ENCODE peak calls at places on chromosomes 2 and 18, in nine cellular contexts. R, L, S, T, A, G, Y, Z and V are unnamed samples.

GRCh38 chr2:173922760-173923159 is 42.4 kb downstream of the SP3 start:
- DNase-seq in Y (no peak), G (no peak), T (no peak), Z (no peak), S (no peak), L (no peak), R (no peak), A (no peak), V (no peak)

GRCh38 chr2:127985026-127985734 is 42.7 kb downstream of the SAP130 start:
- DNase-seq in Y (no peak), S (no peak), Z (no peak), L (no peak), R (no peak), G (no peak), T (no peak), A (no peak), V (no peak)

GRCh38 chr2:144455979-144456378 is 63.9 kb downstream of the ZEB2 start:
- DNase-seq in Z (no peak), S (no peak), L (no peak), A (no peak), R (no peak), T (no peak), Y (no peak), G (no peak), V (no peak)

GRCh38 chr2:203799905-203800304 is 67.7 kb upstream of the CTLA4 start:
- DNase-seq in S (no peak), A (no peak), G (no peak), T (no peak), L (no peak), Z (no peak), Y (no peak), R (no peak), V (no peak)

GRCh38 chr2:144165599-144166250 is 354.2 kb downstream of the ZEB2 start:
- DNase-seq in A (no peak), L (no peak), Y (no peak), G (no peak), S (no peak), R (no peak), T (no peak), Z (no peak), V (no peak)

GRCh38 chr2:122390406-122390805 is 635.0 kb downstream of the TSN start:
- DNase-seq in A (peak), S (no peak), G (peak), Z (no peak), Y (no peak), R (no peak), T (no peak), L (no peak), V (no peak)

GRCh38 chr18:26133652-26134051 is at the start of gene PSMA8:
- DNase-seq in G (no peak), A (no peak), Z (no peak), Y (no peak), T (peak), R (no peak), S (no peak), L (peak), V (peak)

GRCh38 chr18:22336406-22336805 is 81.3 kb downstream of the CTAGE1 start:
- DNase-seq in Y (no peak), G (no peak), Z (no peak), L (no peak), S (no peak), R (no peak), T (no peak), A (no peak), V (no peak)

GRCh38 chr2:231360881-231361294 is 34.6 kb upstream of the B3GNT7 start:
- DNase-seq in T (no peak), R (no peak), S (no peak), Z (no peak), A (no peak), G (no peak), L (no peak), Y (no peak), V (peak)

GRCh38 chr2:144514731-144515424 is 5.0 kb downstream of the ZEB2 start:
- DNase-seq in T (no peak), G (no peak), L (no peak), S (no peak), Z (no peak), A (peak), R (no peak), Y (no peak), V (no peak)

GRCh38 chr2:180705122-180705521 is 275.3 kb upstream of the UBE2E3 start:
- DNase-seq in G (no peak), Z (no peak), R (no peak), A (no peak), T (no peak), S (no peak), L (no peak), Y (no peak), V (no peak)

GRCh38 chr18:68438983-68439382 is 275.9 kb downstream of the TMX3 start:
- DNase-seq in Z (peak), A (no peak), Y (no peak), T (no peak), L (no peak), R (no peak), S (no peak), G (no peak), V (no peak)

GRCh38 chr18:69898241-69898861 is 49.3 kb downstream of the CD226 start:
- DNase-seq in L (peak), Z (no peak), A (no peak), Y (no peak), R (no peak), G (no peak), S (no peak), T (no peak), V (no peak)

GRCh38 chr2:187942876-187943275 is 348.8 kb upstream of the GULP1 start:
- DNase-seq in Z (no peak), L (no peak), R (no peak), A (no peak), S (no peak), Y (no peak), G (no peak), T (no peak), V (no peak)

GRCh38 chr2:147456729-147457128 is 388.1 kb upstream of the ACVR2A start:
- DNase-seq in L (no peak), G (no peak), A (no peak), S (no peak), Y (no peak), R (no peak), Z (no peak), T (no peak), V (no peak)

GRCh38 chr2:38116762-38117161 is 40.8 kb upstream of the CYP1B1 start:
- DNase-seq in Y (no peak), L (no peak), Z (no peak), S (no peak), T (no peak), G (no peak), A (no peak), R (no peak), V (no peak)

GRCh38 chr2:171707752-171708151 is 20.5 kb downstream of the DYNC1I2 start:
- DNase-seq in T (no peak), L (no peak), Z (no peak), A (no peak), S (no peak), R (no peak), Y (no peak), G (no peak), V (no peak)

GRCh38 chr18:79366177-79367094 is 29.3 kb upstream of the NFATC1 start:
- DNase-seq in L (peak), G (no peak), S (no peak), R (no peak), A (no peak), Z (peak), Y (no peak), T (no peak), V (no peak)

GRCh38 chr18:72458256-72458655 is 85.9 kb downstream of the CBLN2 start:
- DNase-seq in L (no peak), Y (no peak), Z (no peak), T (no peak), G (no peak), R (no peak), A (no peak), S (no peak), V (no peak)

GRCh38 chr18:3715223-3716080 is 265.5 kb downstream of the TGIF1 start:
- DNase-seq in Z (no peak), A (no peak), R (no peak), L (no peak), Y (peak), S (no peak), T (no peak), G (no peak), V (no peak)

GRCh38 chr2:12064153-12064552 is 317.7 kb downstream of the LPIN1 start:
- DNase-seq in A (no peak), Y (no peak), G (no peak), R (no peak), T (no peak), L (no peak), Z (no peak), S (no peak), V (no peak)

GRCh38 chr2:203002054-203002821 is 12.4 kb upstream of the NBEAL1 start:
- DNase-seq in T (no peak), G (peak), Y (no peak), A (no peak), L (no peak), R (no peak), Z (no peak), S (no peak), V (no peak)

GRCh38 chr18:37218022-37218590 is 347.5 kb downstream of the CELF4 start:
- DNase-seq in R (no peak), A (no peak), G (no peak), T (no peak), L (no peak), S (no peak), Z (no peak), Y (no peak), V (no peak)

GRCh38 chr2:168060956-168061750 is 186.2 kb downstream of the STK39 start:
- DNase-seq in Z (peak), T (no peak), S (no peak), L (no peak), Y (no peak), G (no peak), R (no peak), A (peak), V (no peak)

GRCh38 chr2:35410431-35411061 is 945.0 kb upstream of the CRIM1 start:
- DNase-seq in G (peak), S (peak), Y (no peak), L (peak), Z (peak), A (peak), T (no peak), R (peak), V (peak)

GRCh38 chr18:58044370-58045264 is 591 bp downstream of the NEDD4L start:
- DNase-seq in Y (peak), L (peak), A (no peak), R (peak), G (peak), T (peak), Z (peak), S (peak), V (peak)

GRCh38 chr2:221458588-221458987 is 113.5 kb downstream of the EPHA4 start:
- DNase-seq in R (no peak), A (no peak), Z (no peak), L (no peak), Y (no peak), S (no peak), T (no peak), G (no peak), V (no peak)

GRCh38 chr2:236631361-236632291 is 62.0 kb downstream of the ACKR3 start:
- DNase-seq in S (peak), Z (no peak), L (peak), T (no peak), G (no peak), Y (no peak), A (no peak), R (peak), V (no peak)

GRCh38 chr18:49274188-49274714 is 186.2 kb downstream of the DYM start:
- DNase-seq in Z (no peak), T (no peak), R (no peak), G (no peak), A (no peak), S (no peak), L (no peak), Y (no peak), V (no peak)

GRCh38 chr18:25177631-25178030 is 174.3 kb downstream of the ZNF521 start:
- DNase-seq in L (no peak), A (no peak), Z (no peak), G (no peak), S (no peak), Y (no peak), T (no peak), R (no peak), V (no peak)

GRCh38 chr2:216160786-216161185 is 51.6 kb downstream of the XRCC5 start:
- DNase-seq in Z (no peak), Y (no peak), L (no peak), G (no peak), A (no peak), S (no peak), T (no peak), R (no peak), V (no peak)

GRCh38 chr18:26617151-26617554 is 68.8 kb upstream of the KCTD1 start:
- DNase-seq in Y (no peak), T (no peak), Z (peak), G (peak), L (no peak), S (no peak), R (no peak), A (no peak), V (no peak)

GRCh38 chr18:58578835-58579560 is 49.9 kb downstream of the ALPK2 start:
- DNase-seq in Y (no peak), T (no peak), Z (peak), S (no peak), A (no peak), R (peak), G (no peak), L (peak), V (no peak)

GRCh38 chr2:19800796-19801195 is 101.0 kb downstream of the TTC32 start:
- DNase-seq in S (no peak), Z (no peak), Y (no peak), A (no peak), T (no peak), L (no peak), G (no peak), R (no peak), V (no peak)

GRCh38 chr18:49565656-49566055 is 3.8 kb downstream of the LIPG start:
- DNase-seq in Y (peak), G (no peak), R (no peak), Z (no peak), L (no peak), A (peak), T (no peak), S (peak), V (no peak)

GRCh38 chr2:71478806-71479205 is 25.4 kb downstream of the DYSF start:
- DNase-seq in R (no peak), L (no peak), S (no peak), Y (no peak), G (no peak), Z (no peak), T (no peak), A (no peak), V (no peak)

GRCh38 chr18:30175061-30175574 is 867.4 kb downstream of the DSC3 start:
- DNase-seq in S (no peak), L (no peak), Z (no peak), T (no peak), G (no peak), Y (no peak), R (no peak), A (no peak), V (no peak)

GRCh38 chr2:70247364-70248144 is 874 bp downstream of the TIA1 start:
- DNase-seq in G (no peak), L (no peak), A (peak), Y (peak), T (no peak), S (no peak), R (no peak), Z (no peak), V (no peak)

GRCh38 chr2:184597996-184598312 is 375 bp upstream of the ZNF804A start:
- DNase-seq in Z (no peak), S (no peak), Y (no peak), A (no peak), T (no peak), L (no peak), R (no peak), G (no peak), V (no peak)